ENCODE peak calls at places on chromosomes 4 and X, in ten cellular contexts. One of them, this sample, is unnamed.

GRCh38 chr4:129246850-129247542 is 151.0 kb downstream of the C4orf33 start:
- DNase-seq in AG09309: no peak
- DNase-seq in stimulated activated CD4-positive, alpha-beta T cell treated with anti-CD3 and anti-CD28 coated beads, Interleukin-15, amount 100 ng/mL, for 1 hour: no peak
- DNase-seq in glutamatergic neuron: no peak
- DNase-seq in astrocyte of the hippocampus: no peak
- DNase-seq in RKO: no peak
- DNase-seq in astrocyte of the spinal cord: no peak
- DNase-seq in stimulated activated CD8-positive, alpha-beta memory T cell treated with anti-CD3 and anti-CD28 coated beads, Interleukin-4, amount 100 ng/mL, for 24 hours: no peak
- DNase-seq in activated effector memory CD4-positive, alpha-beta T cell treated with Interleukin-2 at 50 U/mL for 16 hours: no peak
- DNase-seq in cardiac muscle cell: no peak
- DNase-seq in this sample: no peak

GRCh38 chr4:145484240-145484846 is 2.7 kb downstream of the SMAD1 start:
- DNase-seq in AG09309: no peak
- DNase-seq in stimulated activated CD4-positive, alpha-beta T cell treated with anti-CD3 and anti-CD28 coated beads, Interleukin-15, amount 100 ng/mL, for 1 hour: no peak
- DNase-seq in glutamatergic neuron: no peak
- DNase-seq in astrocyte of the hippocampus: peak; percentile 10
- DNase-seq in RKO: peak; percentile 16
- DNase-seq in astrocyte of the spinal cord: no peak
- DNase-seq in stimulated activated CD8-positive, alpha-beta memory T cell treated with anti-CD3 and anti-CD28 coated beads, Interleukin-4, amount 100 ng/mL, for 24 hours: no peak
- DNase-seq in activated effector memory CD4-positive, alpha-beta T cell treated with Interleukin-2 at 50 U/mL for 16 hours: no peak
- DNase-seq in cardiac muscle cell: no peak
- DNase-seq in this sample: no peak

GRCh38 chr4:150375025-150375424 is 206.9 kb upstream of the MAB21L2 start:
- DNase-seq in AG09309: no peak
- DNase-seq in stimulated activated CD4-positive, alpha-beta T cell treated with anti-CD3 and anti-CD28 coated beads, Interleukin-15, amount 100 ng/mL, for 1 hour: no peak
- DNase-seq in glutamatergic neuron: no peak
- DNase-seq in astrocyte of the hippocampus: no peak
- DNase-seq in RKO: no peak
- DNase-seq in astrocyte of the spinal cord: no peak
- DNase-seq in stimulated activated CD8-positive, alpha-beta memory T cell treated with anti-CD3 and anti-CD28 coated beads, Interleukin-4, amount 100 ng/mL, for 24 hours: no peak
- DNase-seq in activated effector memory CD4-positive, alpha-beta T cell treated with Interleukin-2 at 50 U/mL for 16 hours: no peak
- DNase-seq in cardiac muscle cell: no peak
- DNase-seq in this sample: no peak

GRCh38 chrX:20265726-20266681 is 705 bp downstream of the RPS6KA3 start:
- DNase-seq in AG09309: no peak
- DNase-seq in stimulated activated CD4-positive, alpha-beta T cell treated with anti-CD3 and anti-CD28 coated beads, Interleukin-15, amount 100 ng/mL, for 1 hour: no peak
- DNase-seq in glutamatergic neuron: peak; percentile 30
- DNase-seq in astrocyte of the hippocampus: peak; percentile 27
- DNase-seq in RKO: peak; percentile 58
- DNase-seq in astrocyte of the spinal cord: no peak
- DNase-seq in stimulated activated CD8-positive, alpha-beta memory T cell treated with anti-CD3 and anti-CD28 coated beads, Interleukin-4, amount 100 ng/mL, for 24 hours: no peak
- DNase-seq in activated effector memory CD4-positive, alpha-beta T cell treated with Interleukin-2 at 50 U/mL for 16 hours: no peak
- DNase-seq in cardiac muscle cell: no peak
- DNase-seq in this sample: no peak

GRCh38 chr4:955931-956381 is 17.4 kb downstream of the DGKQ start:
- DNase-seq in AG09309: no peak
- DNase-seq in stimulated activated CD4-positive, alpha-beta T cell treated with anti-CD3 and anti-CD28 coated beads, Interleukin-15, amount 100 ng/mL, for 1 hour: no peak
- DNase-seq in glutamatergic neuron: peak; percentile 14
- DNase-seq in astrocyte of the hippocampus: no peak
- DNase-seq in RKO: no peak
- DNase-seq in astrocyte of the spinal cord: no peak
- DNase-seq in stimulated activated CD8-positive, alpha-beta memory T cell treated with anti-CD3 and anti-CD28 coated beads, Interleukin-4, amount 100 ng/mL, for 24 hours: no peak
- DNase-seq in activated effector memory CD4-positive, alpha-beta T cell treated with Interleukin-2 at 50 U/mL for 16 hours: no peak
- DNase-seq in cardiac muscle cell: no peak
- DNase-seq in this sample: no peak

GRCh38 chr4:8433181-8433580 is 7.3 kb downstream of the ACOX3 start:
- DNase-seq in AG09309: no peak
- DNase-seq in stimulated activated CD4-positive, alpha-beta T cell treated with anti-CD3 and anti-CD28 coated beads, Interleukin-15, amount 100 ng/mL, for 1 hour: no peak
- DNase-seq in glutamatergic neuron: no peak
- DNase-seq in astrocyte of the hippocampus: peak; percentile 21
- DNase-seq in RKO: no peak
- DNase-seq in astrocyte of the spinal cord: no peak
- DNase-seq in stimulated activated CD8-positive, alpha-beta memory T cell treated with anti-CD3 and anti-CD28 coated beads, Interleukin-4, amount 100 ng/mL, for 24 hours: no peak
- DNase-seq in activated effector memory CD4-positive, alpha-beta T cell treated with Interleukin-2 at 50 U/mL for 16 hours: no peak
- DNase-seq in cardiac muscle cell: no peak
- DNase-seq in this sample: no peak

GRCh38 chrX:129622757-129623301 is 31.9 kb downstream of the APLN start:
- DNase-seq in AG09309: no peak
- DNase-seq in stimulated activated CD4-positive, alpha-beta T cell treated with anti-CD3 and anti-CD28 coated beads, Interleukin-15, amount 100 ng/mL, for 1 hour: no peak
- DNase-seq in glutamatergic neuron: no peak
- DNase-seq in astrocyte of the hippocampus: peak; percentile 70
- DNase-seq in RKO: no peak
- DNase-seq in astrocyte of the spinal cord: peak; percentile 77
- DNase-seq in stimulated activated CD8-positive, alpha-beta memory T cell treated with anti-CD3 and anti-CD28 coated beads, Interleukin-4, amount 100 ng/mL, for 24 hours: no peak
- DNase-seq in activated effector memory CD4-positive, alpha-beta T cell treated with Interleukin-2 at 50 U/mL for 16 hours: no peak
- DNase-seq in cardiac muscle cell: peak; percentile 95
- DNase-seq in this sample: peak; percentile 42

GRCh38 chrX:57528670-57529255 is 63.0 kb upstream of the ZXDB start:
- DNase-seq in AG09309: no peak
- DNase-seq in stimulated activated CD4-positive, alpha-beta T cell treated with anti-CD3 and anti-CD28 coated beads, Interleukin-15, amount 100 ng/mL, for 1 hour: no peak
- DNase-seq in glutamatergic neuron: peak; percentile 28
- DNase-seq in astrocyte of the hippocampus: no peak
- DNase-seq in RKO: peak; percentile 47
- DNase-seq in astrocyte of the spinal cord: no peak
- DNase-seq in stimulated activated CD8-positive, alpha-beta memory T cell treated with anti-CD3 and anti-CD28 coated beads, Interleukin-4, amount 100 ng/mL, for 24 hours: no peak
- DNase-seq in activated effector memory CD4-positive, alpha-beta T cell treated with Interleukin-2 at 50 U/mL for 16 hours: no peak
- DNase-seq in cardiac muscle cell: no peak
- DNase-seq in this sample: peak; percentile 22

GRCh38 chr4:132642196-132642817 is 506.8 kb upstream of the PCDH10 start:
- DNase-seq in AG09309: no peak
- DNase-seq in stimulated activated CD4-positive, alpha-beta T cell treated with anti-CD3 and anti-CD28 coated beads, Interleukin-15, amount 100 ng/mL, for 1 hour: no peak
- DNase-seq in glutamatergic neuron: peak; percentile 22
- DNase-seq in astrocyte of the hippocampus: peak; percentile 72
- DNase-seq in RKO: peak; percentile 76
- DNase-seq in astrocyte of the spinal cord: peak; percentile 61
- DNase-seq in stimulated activated CD8-positive, alpha-beta memory T cell treated with anti-CD3 and anti-CD28 coated beads, Interleukin-4, amount 100 ng/mL, for 24 hours: no peak
- DNase-seq in activated effector memory CD4-positive, alpha-beta T cell treated with Interleukin-2 at 50 U/mL for 16 hours: no peak
- DNase-seq in cardiac muscle cell: peak; percentile 64
- DNase-seq in this sample: peak; percentile 32

GRCh38 chr4:41360214-41360910 is 103.6 kb downstream of the UCHL1 start:
- DNase-seq in AG09309: no peak
- DNase-seq in stimulated activated CD4-positive, alpha-beta T cell treated with anti-CD3 and anti-CD28 coated beads, Interleukin-15, amount 100 ng/mL, for 1 hour: no peak
- DNase-seq in glutamatergic neuron: peak; percentile 83
- DNase-seq in astrocyte of the hippocampus: peak; percentile 86
- DNase-seq in RKO: peak; percentile 70
- DNase-seq in astrocyte of the spinal cord: peak; percentile 36
- DNase-seq in stimulated activated CD8-positive, alpha-beta memory T cell treated with anti-CD3 and anti-CD28 coated beads, Interleukin-4, amount 100 ng/mL, for 24 hours: no peak
- DNase-seq in activated effector memory CD4-positive, alpha-beta T cell treated with Interleukin-2 at 50 U/mL for 16 hours: no peak
- DNase-seq in cardiac muscle cell: peak; percentile 61
- DNase-seq in this sample: no peak

GRCh38 chrX:1502853-1503252 is 34.1 kb downstream of the P2RY8 start:
- DNase-seq in AG09309: no peak
- DNase-seq in stimulated activated CD4-positive, alpha-beta T cell treated with anti-CD3 and anti-CD28 coated beads, Interleukin-15, amount 100 ng/mL, for 1 hour: no peak
- DNase-seq in glutamatergic neuron: no peak
- DNase-seq in astrocyte of the hippocampus: no peak
- DNase-seq in RKO: no peak
- DNase-seq in astrocyte of the spinal cord: no peak
- DNase-seq in stimulated activated CD8-positive, alpha-beta memory T cell treated with anti-CD3 and anti-CD28 coated beads, Interleukin-4, amount 100 ng/mL, for 24 hours: no peak
- DNase-seq in activated effector memory CD4-positive, alpha-beta T cell treated with Interleukin-2 at 50 U/mL for 16 hours: no peak
- DNase-seq in cardiac muscle cell: no peak
- DNase-seq in this sample: no peak

GRCh38 chr4:139560396-139561084 is 4.5 kb upstream of the SETD7 start:
- DNase-seq in AG09309: no peak
- DNase-seq in stimulated activated CD4-positive, alpha-beta T cell treated with anti-CD3 and anti-CD28 coated beads, Interleukin-15, amount 100 ng/mL, for 1 hour: no peak
- DNase-seq in glutamatergic neuron: no peak
- DNase-seq in astrocyte of the hippocampus: no peak
- DNase-seq in RKO: no peak
- DNase-seq in astrocyte of the spinal cord: no peak
- DNase-seq in stimulated activated CD8-positive, alpha-beta memory T cell treated with anti-CD3 and anti-CD28 coated beads, Interleukin-4, amount 100 ng/mL, for 24 hours: no peak
- DNase-seq in activated effector memory CD4-positive, alpha-beta T cell treated with Interleukin-2 at 50 U/mL for 16 hours: no peak
- DNase-seq in cardiac muscle cell: no peak
- DNase-seq in this sample: no peak

GRCh38 chr4:76947369-76947768 is 2.2 kb upstream of the SEPTIN11 start:
- DNase-seq in AG09309: no peak
- DNase-seq in stimulated activated CD4-positive, alpha-beta T cell treated with anti-CD3 and anti-CD28 coated beads, Interleukin-15, amount 100 ng/mL, for 1 hour: no peak
- DNase-seq in glutamatergic neuron: no peak
- DNase-seq in astrocyte of the hippocampus: no peak
- DNase-seq in RKO: peak; percentile 40
- DNase-seq in astrocyte of the spinal cord: no peak
- DNase-seq in stimulated activated CD8-positive, alpha-beta memory T cell treated with anti-CD3 and anti-CD28 coated beads, Interleukin-4, amount 100 ng/mL, for 24 hours: no peak
- DNase-seq in activated effector memory CD4-positive, alpha-beta T cell treated with Interleukin-2 at 50 U/mL for 16 hours: no peak
- DNase-seq in cardiac muscle cell: peak; percentile 60
- DNase-seq in this sample: no peak

GRCh38 chr4:57023104-57023503 is 44.4 kb downstream of the POLR2B start:
- DNase-seq in AG09309: peak; percentile 93
- DNase-seq in stimulated activated CD4-positive, alpha-beta T cell treated with anti-CD3 and anti-CD28 coated beads, Interleukin-15, amount 100 ng/mL, for 1 hour: no peak
- DNase-seq in glutamatergic neuron: no peak
- DNase-seq in astrocyte of the hippocampus: peak; percentile 78
- DNase-seq in RKO: peak; percentile 70
- DNase-seq in astrocyte of the spinal cord: peak; percentile 89
- DNase-seq in stimulated activated CD8-positive, alpha-beta memory T cell treated with anti-CD3 and anti-CD28 coated beads, Interleukin-4, amount 100 ng/mL, for 24 hours: no peak
- DNase-seq in activated effector memory CD4-positive, alpha-beta T cell treated with Interleukin-2 at 50 U/mL for 16 hours: no peak
- DNase-seq in cardiac muscle cell: peak; percentile 83
- DNase-seq in this sample: peak; percentile 97

GRCh38 chr4:6227412-6228157 is 27.2 kb upstream of the JAKMIP1 start:
- DNase-seq in AG09309: no peak
- DNase-seq in stimulated activated CD4-positive, alpha-beta T cell treated with anti-CD3 and anti-CD28 coated beads, Interleukin-15, amount 100 ng/mL, for 1 hour: no peak
- DNase-seq in glutamatergic neuron: no peak
- DNase-seq in astrocyte of the hippocampus: no peak
- DNase-seq in RKO: no peak
- DNase-seq in astrocyte of the spinal cord: no peak
- DNase-seq in stimulated activated CD8-positive, alpha-beta memory T cell treated with anti-CD3 and anti-CD28 coated beads, Interleukin-4, amount 100 ng/mL, for 24 hours: no peak
- DNase-seq in activated effector memory CD4-positive, alpha-beta T cell treated with Interleukin-2 at 50 U/mL for 16 hours: no peak
- DNase-seq in cardiac muscle cell: no peak
- DNase-seq in this sample: no peak

GRCh38 chrX:19674041-19674769 is 158.9 kb upstream of the MAP3K15 start:
- DNase-seq in AG09309: no peak
- DNase-seq in stimulated activated CD4-positive, alpha-beta T cell treated with anti-CD3 and anti-CD28 coated beads, Interleukin-15, amount 100 ng/mL, for 1 hour: no peak
- DNase-seq in glutamatergic neuron: no peak
- DNase-seq in astrocyte of the hippocampus: no peak
- DNase-seq in RKO: no peak
- DNase-seq in astrocyte of the spinal cord: no peak
- DNase-seq in stimulated activated CD8-positive, alpha-beta memory T cell treated with anti-CD3 and anti-CD28 coated beads, Interleukin-4, amount 100 ng/mL, for 24 hours: no peak
- DNase-seq in activated effector memory CD4-positive, alpha-beta T cell treated with Interleukin-2 at 50 U/mL for 16 hours: no peak
- DNase-seq in cardiac muscle cell: no peak
- DNase-seq in this sample: no peak